ENCODE peak calls at places on chromosome 1, in nine cellular contexts. E is uterus; A is CD8-positive, alpha-beta T cell; S is heart left ventricle; W is pancreas; J is A673; M is body of pancreas; Y is GM23338; K is heart right ventricle. V is an unnamed sample.

GRCh38 chr1:114505148-114505561 is 5.8 kb downstream of the TRIM33 start:
- DNase-seq in K (no peak), W (no peak), S (no peak), A (no peak), J (no peak), E (no peak), M (no peak), Y (no peak), V (no peak)

GRCh38 chr1:7646981-7647901 is 123.9 kb upstream of the VAMP3 start:
- DNase-seq in S (peak; percentile 62), Y (peak; percentile 69), M (peak; percentile 76), E (peak; percentile 44), A (peak; percentile 62), W (peak; percentile 71), K (peak; percentile 60), J (peak; percentile 68), V (peak; percentile 84)

GRCh38 chr1:81706650-81707435 is 93.9 kb upstream of the ADGRL2 start:
- DNase-seq in E (no peak), A (no peak), S (no peak), M (no peak), J (peak; percentile 26), W (no peak), K (no peak), Y (no peak), V (no peak)

GRCh38 chr1:38559180-38559874 is 300.2 kb downstream of the RRAGC start:
- DNase-seq in A (peak; percentile 80), E (no peak), S (no peak), Y (peak; percentile 33), J (no peak), W (peak; percentile 19), M (peak; percentile 18), K (no peak), V (no peak)

GRCh38 chr1:27862671-27863551 is 9.4 kb upstream of the THEMIS2 start:
- DNase-seq in E (no peak), S (peak; percentile 73), J (no peak), K (peak; percentile 59), W (no peak), Y (no peak), A (no peak), M (no peak), V (peak; percentile 66)

GRCh38 chr1:16402742-16403141 is 34.5 kb downstream of the SPATA21 start:
- DNase-seq in W (no peak), E (no peak), S (no peak), M (no peak), J (no peak), A (no peak), Y (no peak), K (no peak), V (no peak)

GRCh38 chr1:234237416-234237815 is 135.8 kb upstream of the COA6 start:
- DNase-seq in W (no peak), M (no peak), Y (no peak), K (no peak), A (no peak), S (no peak), E (no peak), J (no peak), V (no peak)

GRCh38 chr1:85146972-85147359 is 53.9 kb downstream of the SYDE2 start:
- DNase-seq in W (no peak), K (no peak), A (no peak), J (no peak), Y (no peak), S (no peak), E (no peak), M (no peak), V (no peak)

GRCh38 chr1:211356723-211357418 is 30.2 kb downstream of the TRAF5 start:
- DNase-seq in W (no peak), E (no peak), S (no peak), K (no peak), M (no peak), Y (no peak), A (no peak), J (peak; percentile 31), V (no peak)

GRCh38 chr1:211606914-211607751 is 28.2 kb upstream of the SLC30A1 start:
- DNase-seq in E (no peak), M (no peak), S (peak; percentile 55), K (no peak), W (no peak), A (no peak), Y (no peak), J (peak; percentile 52), V (no peak)

GRCh38 chr1:149884433-149885363 is 14.7 kb upstream of the BOLA1 start:
- DNase-seq in K (no peak), A (no peak), S (no peak), W (no peak), M (no peak), J (peak; percentile 76), Y (peak; percentile 35), E (no peak), V (no peak)

DNA sequence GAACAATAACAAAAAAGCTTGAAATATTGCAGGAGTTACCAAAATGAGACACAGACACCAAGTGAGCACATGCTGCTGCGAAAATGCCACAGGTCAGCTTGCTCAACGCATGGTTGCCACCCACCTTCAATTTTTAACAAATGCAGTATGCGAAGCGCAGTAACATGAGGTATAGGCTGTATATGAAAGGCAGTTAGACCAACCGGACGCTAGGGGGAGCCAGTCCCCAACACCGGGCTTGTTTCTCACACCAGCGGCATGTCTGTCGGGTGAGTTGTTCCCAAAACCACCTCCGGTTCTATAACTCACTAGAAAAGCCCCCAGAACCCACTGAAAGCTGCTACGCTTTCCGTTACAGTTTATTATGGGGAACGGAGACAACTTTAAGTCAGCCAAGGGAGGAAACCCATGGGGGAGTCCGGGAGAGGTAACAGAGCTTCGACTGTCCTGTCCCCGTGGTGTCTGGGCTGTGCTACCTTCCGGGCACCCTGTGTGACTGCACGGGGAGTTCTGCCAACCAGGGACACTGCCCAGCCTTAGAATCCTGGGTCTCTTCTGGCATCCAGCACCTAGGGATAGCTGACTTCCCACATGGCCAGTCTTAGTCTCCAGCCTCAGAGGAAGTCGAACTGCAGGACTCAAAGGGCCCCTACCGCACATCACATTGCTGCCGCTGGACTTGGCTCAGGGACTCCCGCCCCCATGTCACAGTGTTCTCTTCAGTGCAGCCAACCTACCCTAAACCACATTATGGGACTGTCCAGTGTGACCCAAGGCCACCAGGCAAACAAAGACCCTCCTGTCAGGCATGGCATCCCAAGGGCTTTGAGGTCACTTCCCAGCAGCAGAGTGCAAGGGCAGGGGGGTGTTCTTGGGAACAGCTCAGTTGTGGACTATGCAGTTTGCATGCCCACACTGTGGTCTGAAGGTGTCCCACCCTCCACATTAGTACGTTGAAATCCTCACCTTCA is 14.0 kb downstream of the RNF187 start:
- DNase-seq in J (peak; percentile 89), K (peak; percentile 78), M (peak; percentile 87), W (peak; percentile 85), S (peak; percentile 76), Y (peak; percentile 88), A (peak; percentile 82), E (peak; percentile 84), V (peak; percentile 83)
- H3K4me3 ChIP-seq in J (no peak overlapping the region), K (no peak overlapping the region), M (no peak overlapping the region), W (no peak overlapping the region), S (no peak overlapping the region), Y (peak overlapping the region; percentile 8), A (peak overlapping the region; percentile 54), E (no peak overlapping the region), V (peak overlapping the region; percentile 48)

GRCh38 chr1:205583461-205584130 is 48.2 kb downstream of the ELK4 start:
- DNase-seq in Y (no peak), S (no peak), A (no peak), J (no peak), K (no peak), E (no peak), M (peak; percentile 6), W (no peak), V (no peak)

GRCh38 chr1:205585835-205586785 is 45.7 kb downstream of the ELK4 start:
- DNase-seq in A (no peak), K (no peak), W (no peak), E (no peak), M (peak; percentile 49), J (no peak), Y (no peak), S (no peak), V (no peak)

GRCh38 chr1:205585169-205585834 is 46.5 kb downstream of the ELK4 start:
- DNase-seq in M (no peak), A (no peak), S (no peak), W (no peak), Y (no peak), J (no peak), E (no peak), K (no peak), V (no peak)

GRCh38 chr1:205582471-205583291 is 49.1 kb downstream of the ELK4 start:
- DNase-seq in S (no peak), W (no peak), M (peak; percentile 21), Y (no peak), E (no peak), K (peak; percentile 36), J (peak; percentile 58), A (no peak), V (no peak)

GRCh38 chr1:205584732-205585131 is 47.1 kb downstream of the ELK4 start:
- DNase-seq in W (no peak), J (no peak), E (no peak), S (no peak), K (no peak), M (peak; percentile 12), Y (no peak), A (no peak), V (no peak)
- TF ChIP-seq CTCF in W (no peak), J (peak; percentile 59), E (no peak), S (no peak), K (no peak), M (no peak), Y (peak; percentile 69), A (no peak), V (peak; percentile 13)

DNA sequence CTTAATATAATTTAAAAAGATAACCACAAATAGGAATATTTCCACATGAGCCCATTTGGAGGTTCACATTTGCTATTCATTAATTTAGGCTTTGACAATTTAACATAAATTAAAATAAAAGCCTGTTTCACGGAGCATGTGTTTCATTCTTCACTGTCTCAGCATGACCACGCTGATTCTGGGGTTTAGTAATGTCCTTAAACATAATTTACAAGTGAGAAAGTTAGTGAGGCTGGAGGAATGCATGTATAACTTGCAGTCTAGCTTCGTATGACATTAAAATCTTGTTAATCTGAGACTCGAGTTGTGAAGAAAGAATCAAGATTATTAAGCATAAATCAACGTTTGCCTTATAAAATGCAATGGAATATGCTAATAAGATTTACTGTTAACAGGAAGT is 596.7 kb upstream of the ZRANB2 start:
- DNase-seq in S (no peak), M (no peak), J (peak; percentile 74), W (no peak), Y (no peak), E (no peak), A (no peak), K (no peak), V (no peak)
- H3K4me1 ChIP-seq in S (no peaks in the 10 kb centered on the region), M (no peaks in the 10 kb centered on the region), J (peaks cover 17% of the 10 kb centered on the region), W (no peaks in the 10 kb centered on the region), Y (no peaks in the 10 kb centered on the region), E (no peaks in the 10 kb centered on the region), A (no peaks in the 10 kb centered on the region), K (no peaks in the 10 kb centered on the region), V (no peaks in the 10 kb centered on the region)

DNA sequence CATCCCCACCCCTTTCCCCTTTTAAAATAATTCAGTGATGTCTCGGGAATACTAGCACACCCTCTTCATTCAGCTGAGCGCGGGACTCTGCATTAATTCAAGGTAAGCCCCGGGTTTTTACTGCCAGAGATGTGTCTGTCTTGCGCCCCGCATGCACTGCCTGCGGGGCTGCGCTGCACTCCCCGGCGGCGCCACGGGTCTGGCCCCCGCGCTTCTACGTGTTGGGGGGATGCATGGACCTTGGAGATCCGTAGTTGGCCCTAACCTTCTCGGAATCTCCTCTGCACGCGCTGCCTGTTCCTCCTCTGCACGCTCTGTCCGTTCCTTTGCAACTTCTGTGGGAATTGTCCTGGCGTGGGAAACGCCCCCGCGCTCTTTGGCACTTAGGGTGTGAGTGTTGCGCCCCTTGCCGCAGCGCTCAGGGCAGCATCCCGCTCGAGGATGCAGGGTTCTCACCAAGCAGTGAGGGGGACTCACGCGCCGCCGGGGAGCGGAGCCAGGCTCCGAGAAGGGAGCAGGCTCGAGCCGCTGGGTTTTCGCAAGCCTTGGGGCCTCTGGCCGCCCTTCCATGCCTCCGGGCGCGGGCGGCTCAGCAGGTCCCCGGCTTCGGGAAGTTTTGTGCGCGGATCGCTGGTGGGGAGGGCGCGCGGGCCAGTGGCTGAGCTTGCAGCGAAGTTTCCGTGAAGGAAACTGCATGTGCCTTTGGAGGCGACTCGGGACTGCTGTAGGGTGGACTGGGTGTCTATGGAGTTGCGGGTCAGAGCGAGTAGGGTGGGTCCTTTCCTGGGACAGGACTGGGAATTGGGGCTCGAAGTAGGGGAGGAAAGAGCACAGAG is 165.1 kb upstream of the CACNA1E start:
- DNase-seq in E (no peak), K (no peak), Y (peak; percentile 76), J (no peak), W (no peak), S (no peak), A (no peak), M (no peak), V (no peak)
- H3K4me3 ChIP-seq in E (no peak overlapping the region), K (no peak overlapping the region), Y (peak overlapping the region; percentile 77), J (no peak overlapping the region), W (no peak overlapping the region), S (no peak overlapping the region), A (peak overlapping the region; percentile 46), M (no peak overlapping the region), V (peak overlapping the region; percentile 31)